ENCODE peak calls at places on chromosomes 6 and 20, in five cellular contexts. I is GDM1, V is HS-5, N is GM04504, Y is lung. Q is an unnamed sample.

GRCh38 chr6:43941174-43941573 is 171.2 kb downstream of the VEGFA start:
- DNase-seq in I (no peak), V (no peak), N (no peak), Y (no peak), Q (no peak)

GRCh38 chr6:10890151-10890550 is 3.3 kb downstream of the SYCP2L start:
- DNase-seq in I (no peak), V (no peak), N (no peak), Y (no peak), Q (no peak)

GRCh38 chr6:100726741-100727140 is 154.4 kb downstream of the ASCC3 start:
- DNase-seq in I (no peak), V (no peak), N (peak; percentile 19), Y (no peak), Q (no peak)

GRCh38 chr6:26440977-26441358 is 664 bp downstream of the BTN3A3 start:
- DNase-seq in I (no peak), V (no peak), N (no peak), Y (no peak), Q (no peak)

GRCh38 chr20:5949943-5950270 is 426 bp downstream of the TRMT6 start:
- DNase-seq in I (no peak), V (no peak), N (no peak), Y (no peak), Q (no peak)

GRCh38 chr20:9220874-9221547 is 152.1 kb downstream of the PLCB4 start:
- DNase-seq in I (no peak), V (no peak), N (peak; percentile 66), Y (no peak), Q (no peak)

GRCh38 chr20:61748376-61748775 is 317.3 kb downstream of the TAF4 start:
- DNase-seq in I (no peak), V (no peak), N (peak; percentile 10), Y (no peak), Q (no peak)

GRCh38 chr6:138973481-138974140 is 14.4 kb downstream of the REPS1 start:
- DNase-seq in I (no peak), V (peak; percentile 78), N (no peak), Y (no peak), Q (no peak)

GRCh38 chr6:1722801-1723200 is 113.1 kb downstream of the FOXC1 start:
- DNase-seq in I (no peak), V (no peak), N (no peak), Y (no peak), Q (no peak)

GRCh38 chr6:135145509-135145865 is 35.6 kb upstream of the MYB start:
- DNase-seq in I (no peak), V (no peak), N (no peak), Y (no peak), Q (peak; percentile 51)

GRCh38 chr6:81997091-81997926 is 244.8 kb upstream of the TENT5A start:
- DNase-seq in I (no peak), V (peak; percentile 88), N (peak; percentile 80), Y (no peak), Q (no peak)

GRCh38 chr20:7736336-7736735 is 203.9 kb downstream of the HAO1 start:
- DNase-seq in I (no peak), V (peak; percentile 65), N (no peak), Y (no peak), Q (no peak)

GRCh38 chr20:57713505-57713903 is 3.7 kb upstream of the PMEPA1 start:
- DNase-seq in I (no peak), V (no peak), N (no peak), Y (no peak), Q (no peak)

GRCh38 chr6:25027221-25027916 is 91.6 kb upstream of the RIPOR2 start:
- DNase-seq in I (no peak), V (no peak), N (no peak), Y (peak; percentile 50), Q (peak; percentile 28)

GRCh38 chr6:89989742-89990141 is 95.5 kb downstream of the GJA10 start:
- DNase-seq in I (no peak), V (no peak), N (peak; percentile 72), Y (no peak), Q (no peak)

GRCh38 chr6:116931456-116931855 is 54.4 kb downstream of the RFX6 start:
- DNase-seq in I (no peak), V (no peak), N (no peak), Y (no peak), Q (no peak)

GRCh38 chr20:51385941-51386530 is 156.5 kb downstream of the NFATC2 start:
- DNase-seq in I (no peak), V (no peak), N (peak; percentile 24), Y (no peak), Q (peak; percentile 50)

GRCh38 chr20:20641783-20642182 is 70.7 kb downstream of the RALGAPA2 start:
- DNase-seq in I (no peak), V (no peak), N (no peak), Y (no peak), Q (no peak)

GRCh38 chr6:13375360-13375878 is 47.1 kb upstream of the TBC1D7 start:
- DNase-seq in I (no peak), V (no peak), N (no peak), Y (no peak), Q (no peak)

GRCh38 chr6:164404802-164405488 is 904.5 kb downstream of the C6orf118 start:
- DNase-seq in I (no peak), V (no peak), N (no peak), Y (no peak), Q (no peak)

GRCh38 chr6:56693246-56693607 is 50.5 kb upstream of the DST start:
- DNase-seq in I (no peak), V (peak; percentile 80), N (peak; percentile 94), Y (peak; percentile 62), Q (no peak)

GRCh38 chr6:13522639-13523038 is 35.2 kb upstream of the GFOD1 start:
- DNase-seq in I (no peak), V (peak; percentile 58), N (no peak), Y (no peak), Q (no peak)

GRCh38 chr6:42929928-42930360 is 664 bp downstream of the CNPY3 start:
- DNase-seq in I (peak; percentile 81), V (peak; percentile 49), N (peak; percentile 51), Y (peak; percentile 32), Q (peak; percentile 96)

GRCh38 chr6:90290991-90291390 is 5.7 kb downstream of the BACH2 start:
- DNase-seq in I (no peak), V (no peak), N (no peak), Y (no peak), Q (no peak)

GRCh38 chr6:116286773-116287358 is 7.1 kb upstream of the TSPYL1 start:
- DNase-seq in I (no peak), V (peak; percentile 40), N (no peak), Y (no peak), Q (no peak)

GRCh38 chr20:64230461-64231145 is 24.9 kb upstream of the PCMTD2 start:
- DNase-seq in I (no peak), V (no peak), N (no peak), Y (no peak), Q (no peak)

GRCh38 chr6:169452869-169453186 is 199.2 kb upstream of the THBS2 start:
- DNase-seq in I (no peak), V (no peak), N (no peak), Y (no peak), Q (no peak)

GRCh38 chr20:1001981-1002681 is at the start of gene RSPO4:
- DNase-seq in I (no peak), V (no peak), N (no peak), Y (no peak), Q (no peak)

GRCh38 chr20:12053348-12053747 is 135.7 kb downstream of the BTBD3 start:
- DNase-seq in I (peak; percentile 81), V (peak; percentile 57), N (no peak), Y (no peak), Q (no peak)

GRCh38 chr20:24890286-24890685 is 58.8 kb upstream of the CST7 start:
- DNase-seq in I (no peak), V (no peak), N (no peak), Y (no peak), Q (no peak)

Q was measured in NAMALWA.